ENCODE peak calls at places on chromosomes 7 and 10, in nine cellular contexts. B is AG04450, I is OCI-LY7, S is AG10803, T is body of pancreas, E is Peyer's patch, P is fibroblast of lung, J is neural progenitor cell, O is right lobe of liver. K is an unnamed sample.

GRCh38 chr10:97203220-97203619 is 17.5 kb upstream of the SLIT1 start:
- DNase-seq in P (no peak), T (no peak), J (no peak), O (no peak), S (no peak), I (no peak), E (no peak), B (no peak), K (no peak)

GRCh38 chr7:107789647-107790046 is 13.4 kb downstream of the SLC26A3 start:
- DNase-seq in I (no peak), O (no peak), S (no peak), T (no peak), J (no peak), B (no peak), P (no peak), E (no peak), K (no peak)

GRCh38 chr10:107618461-107619093 is 454.1 kb upstream of the SORCS1 start:
- DNase-seq in S (peak), I (no peak), P (peak), J (no peak), T (no peak), B (no peak), O (no peak), E (no peak), K (peak)

GRCh38 chr7:134910214-134910890 is 76.0 kb upstream of the AGBL3 start:
- DNase-seq in S (no peak), I (no peak), J (no peak), B (no peak), O (peak), T (peak), E (no peak), P (no peak), K (no peak)

GRCh38 chr10:49107890-49108274 is 7.4 kb downstream of the VSTM4 start:
- DNase-seq in S (no peak), E (no peak), O (no peak), I (no peak), J (no peak), P (no peak), T (no peak), B (no peak), K (no peak)

GRCh38 chr10:13658864-13659685 is 72.3 kb downstream of the PRPF18 start:
- DNase-seq in P (no peak), O (peak), S (no peak), T (no peak), B (no peak), I (no peak), E (no peak), J (no peak), K (no peak)

GRCh38 chr10:76397957-76398665 is 966.7 kb downstream of the LRMDA start:
- DNase-seq in O (no peak), T (no peak), P (peak), I (no peak), B (no peak), J (no peak), S (peak), E (no peak), K (no peak)

GRCh38 chr10:105291571-105291970 is 650.5 kb downstream of the SORCS3 start:
- DNase-seq in I (no peak), B (no peak), P (no peak), S (no peak), J (no peak), O (no peak), E (no peak), T (no peak), K (no peak)

GRCh38 chr10:119575506-119575905 is 21.3 kb downstream of the TIAL1 start:
- DNase-seq in J (no peak), B (no peak), S (peak), E (no peak), P (peak), I (no peak), T (no peak), O (no peak), K (no peak)

GRCh38 chr10:95880704-95881103 is 27.1 kb upstream of the CC2D2B start:
- DNase-seq in I (no peak), P (no peak), S (no peak), O (no peak), E (no peak), T (no peak), J (no peak), B (no peak), K (no peak)

GRCh38 chr10:52491246-52492000 is 177.3 kb downstream of the DKK1 start:
- DNase-seq in J (no peak), T (no peak), O (no peak), E (no peak), B (no peak), I (no peak), P (peak), S (peak), K (no peak)

GRCh38 chr10:73744690-73744994 is 470 bp downstream of the SEC24C start:
- DNase-seq in E (peak), B (no peak), J (peak), S (peak), I (peak), T (peak), O (peak), P (peak), K (no peak)

GRCh38 chr7:9691286-9691685 is 1257.9 kb downstream of the NXPH1 start:
- DNase-seq in S (no peak), E (no peak), T (no peak), B (no peak), O (no peak), J (peak), P (no peak), I (no peak), K (no peak)

GRCh38 chr7:46707973-46708372 is 786.9 kb upstream of the IGFBP3 start:
- DNase-seq in J (peak), O (no peak), E (no peak), T (no peak), I (no peak), B (no peak), P (peak), S (peak), K (no peak)

GRCh38 chr10:125661942-125662515 is 20.9 kb downstream of the TEX36 start:
- DNase-seq in B (no peak), T (no peak), E (no peak), I (no peak), P (peak), O (no peak), J (no peak), S (peak), K (peak)

GRCh38 chr7:148735967-148736366 is 37.3 kb downstream of the CUL1 start:
- DNase-seq in P (no peak), J (no peak), O (no peak), B (no peak), E (no peak), I (no peak), S (no peak), T (no peak), K (no peak)

GRCh38 chr7:1369856-1370657 is 89.2 kb downstream of the MICALL2 start:
- DNase-seq in T (no peak), E (no peak), J (peak), B (no peak), S (no peak), P (no peak), O (no peak), I (no peak), K (no peak)
- H3K4me3 ChIP-seq in T (no peak), E (no peak), J (no peak), B (no peak), S (no peak), P (no peak), O (no peak), I (no peak), K (no peak)

GRCh38 chr10:31709028-31709427 is 219.6 kb downstream of the ARHGAP12 start:
- DNase-seq in E (no peak), P (no peak), J (no peak), I (no peak), S (no peak), O (no peak), T (no peak), B (no peak), K (no peak)
- TF ChIP-seq CTCF in E (no peak), P (no peak), J (peak), I (no peak), S (peak), O (peak), T (peak), B (peak), K (no peak)

GRCh38 chr10:99366666-99367065 is 37.5 kb downstream of the CNNM1 start:
- DNase-seq in B (no peak), J (no peak), T (no peak), O (no peak), I (no peak), E (no peak), P (no peak), S (no peak), K (no peak)
- H3K4me3 ChIP-seq in B (no peak), J (no peak), T (no peak), O (no peak), I (no peak), E (no peak), P (no peak), S (no peak), K (no peak)

GRCh38 chr7:150846291-150847115 is 5.8 kb upstream of the AOC1 start:
- DNase-seq in I (no peak), O (no peak), B (no peak), E (no peak), J (no peak), T (no peak), P (no peak), S (no peak), K (no peak)
- TF ChIP-seq CTCF in I (no peak), O (no peak), B (no peak), E (no peak), J (no peak), T (no peak), P (no peak), S (no peak), K (no peak)

GRCh38 chr10:94403034-94403822 is 887 bp downstream of the TBC1D12 start:
- DNase-seq in J (peak), T (peak), S (peak), B (peak), E (peak), P (peak), O (peak), I (peak), K (no peak)
- H3K4me3 ChIP-seq in J (peak), T (peak), S (peak), B (peak), E (peak), P (peak), O (peak), I (peak), K (peak)